ENCODE peak calls at places on chromosomes 7 and 10, in five cellular contexts. One of them, this sample, is unnamed. For H3K36me3 and H3K27me3, the result is how much of the 10 kb centered on the place peaks cover.

GRCh38 chr7:12094365-12094921 is 116.7 kb upstream of the TMEM106B start:
- DNase-seq in endodermal cell: peak
- DNase-seq in naive thymus-derived CD4-positive, alpha-beta T cell: no peak
- DNase-seq in body of pancreas: no peak
- DNase-seq in left ventricle myocardium inferior: no peak
- DNase-seq in this sample: peak

GRCh38 chr10:11154809-11155208 is 137.1 kb downstream of the CELF2 start:
- DNase-seq in endodermal cell: no peak
- DNase-seq in naive thymus-derived CD4-positive, alpha-beta T cell: no peak
- DNase-seq in body of pancreas: no peak
- DNase-seq in left ventricle myocardium inferior: no peak
- DNase-seq in this sample: no peak

GRCh38 chr7:84675633-84676034 is 481.0 kb upstream of the SEMA3A start:
- DNase-seq in endodermal cell: no peak
- DNase-seq in naive thymus-derived CD4-positive, alpha-beta T cell: no peak
- DNase-seq in body of pancreas: no peak
- DNase-seq in left ventricle myocardium inferior: no peak
- DNase-seq in this sample: no peak

GRCh38 chr10:7085147-7085912 is 325.5 kb downstream of the SFMBT2 start:
- DNase-seq in endodermal cell: no peak
- DNase-seq in naive thymus-derived CD4-positive, alpha-beta T cell: no peak
- DNase-seq in body of pancreas: no peak
- DNase-seq in left ventricle myocardium inferior: no peak
- DNase-seq in this sample: no peak

GRCh38 chr10:59337254-59337653 is 25.1 kb downstream of the FAM13C start:
- DNase-seq in endodermal cell: no peak
- DNase-seq in naive thymus-derived CD4-positive, alpha-beta T cell: no peak
- DNase-seq in body of pancreas: peak
- DNase-seq in left ventricle myocardium inferior: no peak
- DNase-seq in this sample: no peak

GRCh38 chr7:142804715-142805114 is 33.9 kb downstream of the PRSS2 start:
- DNase-seq in endodermal cell: peak
- DNase-seq in naive thymus-derived CD4-positive, alpha-beta T cell: peak
- DNase-seq in body of pancreas: no peak
- DNase-seq in left ventricle myocardium inferior: no peak
- DNase-seq in this sample: no peak

GRCh38 chr10:45557275-45557905 is 115.2 kb downstream of the ZFAND4 start:
- DNase-seq in endodermal cell: peak
- DNase-seq in naive thymus-derived CD4-positive, alpha-beta T cell: no peak
- DNase-seq in body of pancreas: no peak
- DNase-seq in left ventricle myocardium inferior: no peak
- DNase-seq in this sample: peak

GRCh38 chr10:17645591-17646345 is 1.8 kb downstream of the STAM start:
- DNase-seq in endodermal cell: no peak
- DNase-seq in naive thymus-derived CD4-positive, alpha-beta T cell: no peak
- DNase-seq in body of pancreas: no peak
- DNase-seq in left ventricle myocardium inferior: no peak
- DNase-seq in this sample: no peak

GRCh38 chr7:155352076-155352752 is 54.5 kb downstream of the INSIG1 start:
- DNase-seq in endodermal cell: peak
- DNase-seq in naive thymus-derived CD4-positive, alpha-beta T cell: no peak
- DNase-seq in body of pancreas: peak
- DNase-seq in left ventricle myocardium inferior: no peak
- DNase-seq in this sample: no peak

GRCh38 chr7:67551027-67551426 is 554.4 kb downstream of the TYW1 start:
- DNase-seq in endodermal cell: no peak
- DNase-seq in naive thymus-derived CD4-positive, alpha-beta T cell: no peak
- DNase-seq in body of pancreas: peak
- DNase-seq in left ventricle myocardium inferior: peak
- DNase-seq in this sample: no peak

GRCh38 chr7:93894966-93895650 is 4.6 kb upstream of the TFPI2 start:
- DNase-seq in endodermal cell: no peak
- DNase-seq in naive thymus-derived CD4-positive, alpha-beta T cell: no peak
- DNase-seq in body of pancreas: no peak
- DNase-seq in left ventricle myocardium inferior: no peak
- DNase-seq in this sample: no peak

GRCh38 chr10:121070257-121070656 is 219.1 kb downstream of the WDR11 start:
- DNase-seq in endodermal cell: peak
- DNase-seq in naive thymus-derived CD4-positive, alpha-beta T cell: no peak
- DNase-seq in body of pancreas: peak
- DNase-seq in left ventricle myocardium inferior: no peak
- DNase-seq in this sample: peak

GRCh38 chr10:95741807-95742528 is 14.0 kb upstream of the ENTPD1 start:
- DNase-seq in endodermal cell: peak
- DNase-seq in naive thymus-derived CD4-positive, alpha-beta T cell: no peak
- DNase-seq in body of pancreas: no peak
- DNase-seq in left ventricle myocardium inferior: no peak
- DNase-seq in this sample: no peak

DNA sequence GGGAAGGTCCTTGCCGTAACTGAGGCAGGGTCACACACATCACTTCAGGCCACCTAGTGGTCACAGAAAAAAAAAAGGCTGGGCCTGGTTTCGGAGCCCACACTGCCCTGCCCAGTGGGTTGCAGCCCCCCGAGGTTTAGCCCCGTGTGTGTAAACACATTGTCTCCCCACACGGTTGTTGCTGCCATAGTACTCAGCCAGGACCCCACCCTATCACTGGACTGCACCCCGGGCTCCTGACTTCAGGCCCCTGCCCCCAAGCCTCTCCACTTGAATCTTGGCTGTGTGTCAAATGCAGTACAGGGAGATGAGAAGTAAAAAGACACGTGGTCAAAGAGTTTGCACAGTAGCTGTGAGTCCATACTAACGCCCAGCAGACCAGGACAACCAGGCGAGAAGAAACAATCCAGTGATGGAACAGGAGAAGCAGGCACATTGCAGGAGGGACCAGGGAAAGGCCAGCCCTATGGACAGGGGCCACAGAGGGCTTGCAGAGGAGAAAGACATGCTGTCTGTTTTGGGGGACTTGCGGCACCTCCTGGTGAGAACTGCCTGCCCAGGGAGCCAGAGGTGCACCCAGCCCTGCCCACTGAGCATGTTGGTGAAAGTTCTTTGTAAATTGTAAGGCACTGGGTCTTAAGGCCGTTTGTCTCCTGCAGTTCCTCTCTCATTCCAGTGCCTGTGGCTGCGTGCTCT is 91.3 kb upstream of the MACROH2A2 start:
- DNase-seq in endodermal cell: peak
- DNase-seq in naive thymus-derived CD4-positive, alpha-beta T cell: no peak
- DNase-seq in body of pancreas: no peak
- DNase-seq in left ventricle myocardium inferior: no peak
- DNase-seq in this sample: peak
- H3K4me3 ChIP-seq in endodermal cell: no peak
- H3K4me3 ChIP-seq in naive thymus-derived CD4-positive, alpha-beta T cell: no peak
- H3K4me3 ChIP-seq in body of pancreas: no peak
- H3K4me3 ChIP-seq in left ventricle myocardium inferior: no peak
- H3K4me3 ChIP-seq in this sample: no peak

GRCh38 chr7:129014501-129015101 is 40.3 kb downstream of the TNPO3 start:
- DNase-seq in endodermal cell: no peak
- DNase-seq in naive thymus-derived CD4-positive, alpha-beta T cell: no peak
- DNase-seq in body of pancreas: no peak
- DNase-seq in left ventricle myocardium inferior: no peak
- DNase-seq in this sample: no peak
- H3K36me3 ChIP-seq in endodermal cell: half or more
- H3K36me3 ChIP-seq in naive thymus-derived CD4-positive, alpha-beta T cell: under half
- H3K36me3 ChIP-seq in body of pancreas: under half
- H3K36me3 ChIP-seq in left ventricle myocardium inferior: half or more
- H3K36me3 ChIP-seq in this sample: under half

GRCh38 chr7:108431099-108431498 is 25.1 kb downstream of the NRCAM start:
- DNase-seq in endodermal cell: no peak
- DNase-seq in naive thymus-derived CD4-positive, alpha-beta T cell: no peak
- DNase-seq in body of pancreas: no peak
- DNase-seq in left ventricle myocardium inferior: no peak
- DNase-seq in this sample: no peak

GRCh38 chr7:108427766-108428165 is 28.5 kb downstream of the NRCAM start:
- DNase-seq in endodermal cell: no peak
- DNase-seq in naive thymus-derived CD4-positive, alpha-beta T cell: no peak
- DNase-seq in body of pancreas: no peak
- DNase-seq in left ventricle myocardium inferior: no peak
- DNase-seq in this sample: no peak

GRCh38 chr7:108434030-108434429 is 22.2 kb downstream of the NRCAM start:
- DNase-seq in endodermal cell: no peak
- DNase-seq in naive thymus-derived CD4-positive, alpha-beta T cell: no peak
- DNase-seq in body of pancreas: peak
- DNase-seq in left ventricle myocardium inferior: no peak
- DNase-seq in this sample: no peak

GRCh38 chr7:108425876-108426275 is 30.4 kb downstream of the NRCAM start:
- DNase-seq in endodermal cell: no peak
- DNase-seq in naive thymus-derived CD4-positive, alpha-beta T cell: no peak
- DNase-seq in body of pancreas: no peak
- DNase-seq in left ventricle myocardium inferior: no peak
- DNase-seq in this sample: no peak

DNA sequence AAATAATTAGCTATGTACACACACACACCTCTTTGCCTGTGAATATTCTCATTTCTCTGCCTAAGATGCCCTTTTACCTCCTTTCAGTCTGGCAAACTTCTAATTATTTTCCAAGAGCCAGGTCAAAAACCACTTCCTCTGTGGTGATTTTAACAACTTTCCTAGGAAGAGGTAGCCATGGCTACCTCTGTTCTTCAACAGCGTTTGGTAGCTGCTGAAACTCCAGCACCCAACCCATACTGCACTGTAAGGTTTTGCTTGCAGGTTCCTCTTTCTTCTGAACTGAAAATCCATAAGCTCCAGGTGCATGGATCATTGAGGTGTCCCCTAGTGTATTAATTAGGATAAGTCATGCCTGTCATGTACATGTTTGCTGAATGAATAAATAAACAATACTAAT is 25.6 kb downstream of the NRCAM start:
- DNase-seq in endodermal cell: no peak
- DNase-seq in naive thymus-derived CD4-positive, alpha-beta T cell: no peak
- DNase-seq in body of pancreas: no peak
- DNase-seq in left ventricle myocardium inferior: no peak
- DNase-seq in this sample: no peak
- H3K27me3 ChIP-seq in endodermal cell: under half
- H3K27me3 ChIP-seq in naive thymus-derived CD4-positive, alpha-beta T cell: under half
- H3K27me3 ChIP-seq in body of pancreas: under half
- H3K27me3 ChIP-seq in left ventricle myocardium inferior: under half
- H3K27me3 ChIP-seq in this sample: under half

GRCh38 chr7:22454446-22454845 is 45.5 kb downstream of the STEAP1B start:
- DNase-seq in endodermal cell: no peak
- DNase-seq in naive thymus-derived CD4-positive, alpha-beta T cell: no peak
- DNase-seq in body of pancreas: no peak
- DNase-seq in left ventricle myocardium inferior: no peak
- DNase-seq in this sample: no peak
- H3K4me3 ChIP-seq in endodermal cell: no peak
- H3K4me3 ChIP-seq in naive thymus-derived CD4-positive, alpha-beta T cell: no peak
- H3K4me3 ChIP-seq in body of pancreas: no peak
- H3K4me3 ChIP-seq in left ventricle myocardium inferior: no peak
- H3K4me3 ChIP-seq in this sample: no peak

DNA sequence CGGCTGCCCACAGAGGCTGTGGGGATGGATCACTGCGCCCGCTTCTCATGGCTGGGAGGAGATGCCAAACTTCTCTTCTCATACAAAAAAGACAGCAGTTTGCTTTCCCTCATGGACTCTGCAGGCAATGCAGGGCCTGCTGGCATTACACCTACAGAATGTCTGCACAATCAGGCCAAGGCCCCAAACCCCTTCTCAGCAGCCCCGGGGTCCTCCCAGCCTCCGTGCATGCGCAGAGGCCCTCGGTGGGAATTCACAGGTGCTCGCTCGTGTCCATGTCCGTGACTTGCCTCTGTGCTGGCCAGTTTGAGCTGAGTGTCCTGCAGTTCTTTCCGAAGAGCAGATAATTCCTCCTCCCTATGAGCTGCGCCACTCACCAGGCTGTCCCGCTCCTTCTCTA is 63.6 kb downstream of the SPDYE5 start:
- DNase-seq in endodermal cell: no peak
- DNase-seq in naive thymus-derived CD4-positive, alpha-beta T cell: no peak
- DNase-seq in body of pancreas: no peak
- DNase-seq in left ventricle myocardium inferior: no peak
- DNase-seq in this sample: no peak
- H3K36me3 ChIP-seq in endodermal cell: half or more
- H3K36me3 ChIP-seq in naive thymus-derived CD4-positive, alpha-beta T cell: under half
- H3K36me3 ChIP-seq in body of pancreas: under half
- H3K36me3 ChIP-seq in left ventricle myocardium inferior: half or more
- H3K36me3 ChIP-seq in this sample: under half

GRCh38 chr10:86304436-86304835 is 62.2 kb downstream of the GRID1 start:
- DNase-seq in endodermal cell: no peak
- DNase-seq in naive thymus-derived CD4-positive, alpha-beta T cell: no peak
- DNase-seq in body of pancreas: no peak
- DNase-seq in left ventricle myocardium inferior: no peak
- DNase-seq in this sample: no peak
- H3K27me3 ChIP-seq in endodermal cell: under half
- H3K27me3 ChIP-seq in naive thymus-derived CD4-positive, alpha-beta T cell: under half
- H3K27me3 ChIP-seq in body of pancreas: under half
- H3K27me3 ChIP-seq in left ventricle myocardium inferior: under half
- H3K27me3 ChIP-seq in this sample: under half

GRCh38 chr7:151113344-151114150 is 27.3 kb downstream of the AGAP3 start:
- DNase-seq in endodermal cell: peak
- DNase-seq in naive thymus-derived CD4-positive, alpha-beta T cell: no peak
- DNase-seq in body of pancreas: peak
- DNase-seq in left ventricle myocardium inferior: no peak
- DNase-seq in this sample: peak
- H3K4me3 ChIP-seq in endodermal cell: peak
- H3K4me3 ChIP-seq in naive thymus-derived CD4-positive, alpha-beta T cell: no peak
- H3K4me3 ChIP-seq in body of pancreas: no peak
- H3K4me3 ChIP-seq in left ventricle myocardium inferior: no peak
- H3K4me3 ChIP-seq in this sample: no peak

DNA sequence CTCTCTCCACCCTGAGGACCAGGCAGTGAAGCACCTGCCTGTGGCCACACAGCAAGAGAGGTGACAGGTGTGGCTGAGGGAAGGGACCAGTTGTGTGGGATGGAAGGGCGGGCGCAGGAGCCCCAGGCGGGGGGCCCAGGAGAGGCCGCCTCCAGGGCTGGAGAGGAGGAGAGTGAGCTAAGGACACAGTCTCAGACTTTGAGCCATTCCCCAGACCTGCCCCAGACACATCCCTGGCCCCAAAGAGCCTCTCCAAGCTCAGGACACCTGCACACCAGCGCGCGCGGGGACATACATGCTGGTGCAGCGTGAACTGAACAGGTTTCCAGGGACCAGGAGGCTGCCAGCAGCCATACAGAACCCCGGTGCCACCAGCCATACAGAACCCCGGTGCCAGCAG is 237.3 kb downstream of the MAD1L1 start:
- DNase-seq in endodermal cell: no peak
- DNase-seq in naive thymus-derived CD4-positive, alpha-beta T cell: no peak
- DNase-seq in body of pancreas: no peak
- DNase-seq in left ventricle myocardium inferior: no peak
- DNase-seq in this sample: no peak
- H3K36me3 ChIP-seq in endodermal cell: under half
- H3K36me3 ChIP-seq in naive thymus-derived CD4-positive, alpha-beta T cell: under half
- H3K36me3 ChIP-seq in body of pancreas: under half
- H3K36me3 ChIP-seq in left ventricle myocardium inferior: under half
- H3K36me3 ChIP-seq in this sample: under half

GRCh38 chr7:64879800-64880199 is 23.3 kb upstream of the ZNF273 start:
- DNase-seq in endodermal cell: peak
- DNase-seq in naive thymus-derived CD4-positive, alpha-beta T cell: no peak
- DNase-seq in body of pancreas: no peak
- DNase-seq in left ventricle myocardium inferior: no peak
- DNase-seq in this sample: peak

GRCh38 chr7:64876792-64877713 is 26.0 kb upstream of the ZNF273 start:
- DNase-seq in endodermal cell: peak
- DNase-seq in naive thymus-derived CD4-positive, alpha-beta T cell: peak
- DNase-seq in body of pancreas: peak
- DNase-seq in left ventricle myocardium inferior: peak
- DNase-seq in this sample: peak

GRCh38 chr7:64877714-64878610 is 25.1 kb upstream of the ZNF273 start:
- DNase-seq in endodermal cell: peak
- DNase-seq in naive thymus-derived CD4-positive, alpha-beta T cell: no peak
- DNase-seq in body of pancreas: no peak
- DNase-seq in left ventricle myocardium inferior: no peak
- DNase-seq in this sample: peak

GRCh38 chr7:64879097-64879730 is 23.9 kb upstream of the ZNF273 start:
- DNase-seq in endodermal cell: peak
- DNase-seq in naive thymus-derived CD4-positive, alpha-beta T cell: no peak
- DNase-seq in body of pancreas: no peak
- DNase-seq in left ventricle myocardium inferior: no peak
- DNase-seq in this sample: peak

GRCh38 chr7:64878684-64879083 is 24.4 kb upstream of the ZNF273 start:
- DNase-seq in endodermal cell: peak
- DNase-seq in naive thymus-derived CD4-positive, alpha-beta T cell: no peak
- DNase-seq in body of pancreas: no peak
- DNase-seq in left ventricle myocardium inferior: no peak
- DNase-seq in this sample: no peak
- H3K27me3 ChIP-seq in endodermal cell: under half
- H3K27me3 ChIP-seq in naive thymus-derived CD4-positive, alpha-beta T cell: under half
- H3K27me3 ChIP-seq in body of pancreas: under half
- H3K27me3 ChIP-seq in left ventricle myocardium inferior: under half
- H3K27me3 ChIP-seq in this sample: under half

This sample was measured in H7.